ENCODE peak calls at places on chromosomes 4 and X, in seven cellular contexts. One of them, this sample, is unnamed.

GRCh38 chr4:76199664-76200211 is 13.9 kb downstream of the SCARB2 start:
- DNase-seq in NCI-H2171: peak; percentile 5
- DNase-seq in T follicular helper cell: no peak
- DNase-seq in stomach: peak; percentile 43
- DNase-seq in stimulated activated CD4-positive, alpha-beta T cell treated with anti-CD3 and anti-CD28 coated beads, Interleukin-1b, Interleukin-23, amount 100 ng/mL, for 48 hours: peak; percentile 13
- DNase-seq in substantia nigra: peak; percentile 79
- DNase-seq in nephron progenitor cell: no peak
- DNase-seq in this sample: no peak

GRCh38 chr4:175705407-175705806 is 106.7 kb downstream of the GPM6A start:
- DNase-seq in NCI-H2171: no peak
- DNase-seq in T follicular helper cell: no peak
- DNase-seq in stomach: no peak
- DNase-seq in stimulated activated CD4-positive, alpha-beta T cell treated with anti-CD3 and anti-CD28 coated beads, Interleukin-1b, Interleukin-23, amount 100 ng/mL, for 48 hours: no peak
- DNase-seq in substantia nigra: peak; percentile 47
- DNase-seq in nephron progenitor cell: peak; percentile 44
- DNase-seq in this sample: peak; percentile 78

GRCh38 chrX:119266364-119266995 is 30.4 kb downstream of the PGRMC1 start:
- DNase-seq in NCI-H2171: no peak
- DNase-seq in T follicular helper cell: no peak
- DNase-seq in stomach: no peak
- DNase-seq in stimulated activated CD4-positive, alpha-beta T cell treated with anti-CD3 and anti-CD28 coated beads, Interleukin-1b, Interleukin-23, amount 100 ng/mL, for 48 hours: no peak
- DNase-seq in substantia nigra: no peak
- DNase-seq in nephron progenitor cell: peak; percentile 21
- DNase-seq in this sample: peak; percentile 9

GRCh38 chr4:134544303-134544761 is 342.7 kb upstream of the PABPC4L start:
- DNase-seq in NCI-H2171: peak; percentile 64
- DNase-seq in T follicular helper cell: no peak
- DNase-seq in stomach: no peak
- DNase-seq in stimulated activated CD4-positive, alpha-beta T cell treated with anti-CD3 and anti-CD28 coated beads, Interleukin-1b, Interleukin-23, amount 100 ng/mL, for 48 hours: no peak
- DNase-seq in substantia nigra: no peak
- DNase-seq in nephron progenitor cell: no peak
- DNase-seq in this sample: peak; percentile 0

GRCh38 chrX:107355533-107355932 is 93.9 kb upstream of the FRMPD3 start:
- DNase-seq in NCI-H2171: no peak
- DNase-seq in T follicular helper cell: no peak
- DNase-seq in stomach: no peak
- DNase-seq in stimulated activated CD4-positive, alpha-beta T cell treated with anti-CD3 and anti-CD28 coated beads, Interleukin-1b, Interleukin-23, amount 100 ng/mL, for 48 hours: no peak
- DNase-seq in substantia nigra: no peak
- DNase-seq in nephron progenitor cell: no peak
- DNase-seq in this sample: peak; percentile 17

GRCh38 chr4:15162465-15163283 is 160.4 kb downstream of the CPEB2 start:
- DNase-seq in NCI-H2171: no peak
- DNase-seq in T follicular helper cell: no peak
- DNase-seq in stomach: no peak
- DNase-seq in stimulated activated CD4-positive, alpha-beta T cell treated with anti-CD3 and anti-CD28 coated beads, Interleukin-1b, Interleukin-23, amount 100 ng/mL, for 48 hours: no peak
- DNase-seq in substantia nigra: no peak
- DNase-seq in nephron progenitor cell: no peak
- DNase-seq in this sample: no peak

GRCh38 chrX:13078739-13079444 is 34.5 kb upstream of the FAM9C start:
- DNase-seq in NCI-H2171: no peak
- DNase-seq in T follicular helper cell: no peak
- DNase-seq in stomach: peak; percentile 48
- DNase-seq in stimulated activated CD4-positive, alpha-beta T cell treated with anti-CD3 and anti-CD28 coated beads, Interleukin-1b, Interleukin-23, amount 100 ng/mL, for 48 hours: no peak
- DNase-seq in substantia nigra: no peak
- DNase-seq in nephron progenitor cell: no peak
- DNase-seq in this sample: peak; percentile 21

GRCh38 chrX:154373340-154374306 is 811 bp downstream of the FLNA start:
- DNase-seq in NCI-H2171: peak; percentile 64
- DNase-seq in T follicular helper cell: no peak
- DNase-seq in stomach: peak; percentile 67
- DNase-seq in stimulated activated CD4-positive, alpha-beta T cell treated with anti-CD3 and anti-CD28 coated beads, Interleukin-1b, Interleukin-23, amount 100 ng/mL, for 48 hours: no peak
- DNase-seq in substantia nigra: peak; percentile 60
- DNase-seq in nephron progenitor cell: peak; percentile 65
- DNase-seq in this sample: peak; percentile 45

GRCh38 chr4:168724960-168725359 is 228.1 kb downstream of the PALLD start:
- DNase-seq in NCI-H2171: no peak
- DNase-seq in T follicular helper cell: no peak
- DNase-seq in stomach: no peak
- DNase-seq in stimulated activated CD4-positive, alpha-beta T cell treated with anti-CD3 and anti-CD28 coated beads, Interleukin-1b, Interleukin-23, amount 100 ng/mL, for 48 hours: no peak
- DNase-seq in substantia nigra: no peak
- DNase-seq in nephron progenitor cell: no peak
- DNase-seq in this sample: no peak

GRCh38 chrX:40420899-40421729 is 159.7 kb upstream of the ATP6AP2 start:
- DNase-seq in NCI-H2171: no peak
- DNase-seq in T follicular helper cell: no peak
- DNase-seq in stomach: no peak
- DNase-seq in stimulated activated CD4-positive, alpha-beta T cell treated with anti-CD3 and anti-CD28 coated beads, Interleukin-1b, Interleukin-23, amount 100 ng/mL, for 48 hours: no peak
- DNase-seq in substantia nigra: peak; percentile 69
- DNase-seq in nephron progenitor cell: no peak
- DNase-seq in this sample: no peak

GRCh38 chrX:133171962-133172708 is 46.0 kb downstream of the TFDP3 start:
- DNase-seq in NCI-H2171: no peak
- DNase-seq in T follicular helper cell: no peak
- DNase-seq in stomach: no peak
- DNase-seq in stimulated activated CD4-positive, alpha-beta T cell treated with anti-CD3 and anti-CD28 coated beads, Interleukin-1b, Interleukin-23, amount 100 ng/mL, for 48 hours: no peak
- DNase-seq in substantia nigra: no peak
- DNase-seq in nephron progenitor cell: peak; percentile 7
- DNase-seq in this sample: peak; percentile 3

GRCh38 chr4:162015090-162015489 is 148.7 kb downstream of the FSTL5 start:
- DNase-seq in NCI-H2171: no peak
- DNase-seq in T follicular helper cell: no peak
- DNase-seq in stomach: no peak
- DNase-seq in stimulated activated CD4-positive, alpha-beta T cell treated with anti-CD3 and anti-CD28 coated beads, Interleukin-1b, Interleukin-23, amount 100 ng/mL, for 48 hours: no peak
- DNase-seq in substantia nigra: no peak
- DNase-seq in nephron progenitor cell: no peak
- DNase-seq in this sample: no peak

GRCh38 chr4:140372607-140373327 is 679 bp upstream of the SCOC start:
- DNase-seq in NCI-H2171: no peak
- DNase-seq in T follicular helper cell: peak; percentile 6
- DNase-seq in stomach: no peak
- DNase-seq in stimulated activated CD4-positive, alpha-beta T cell treated with anti-CD3 and anti-CD28 coated beads, Interleukin-1b, Interleukin-23, amount 100 ng/mL, for 48 hours: peak; percentile 24
- DNase-seq in substantia nigra: no peak
- DNase-seq in nephron progenitor cell: no peak
- DNase-seq in this sample: peak; percentile 45

GRCh38 chr4:138182838-138183426 is 59.2 kb downstream of the SLC7A11 start:
- DNase-seq in NCI-H2171: peak; percentile 12
- DNase-seq in T follicular helper cell: no peak
- DNase-seq in stomach: no peak
- DNase-seq in stimulated activated CD4-positive, alpha-beta T cell treated with anti-CD3 and anti-CD28 coated beads, Interleukin-1b, Interleukin-23, amount 100 ng/mL, for 48 hours: no peak
- DNase-seq in substantia nigra: no peak
- DNase-seq in nephron progenitor cell: peak; percentile 7
- DNase-seq in this sample: peak; percentile 54